ENCODE peak calls at places on chromosomes 11 and 22, in four cellular contexts. M, Z, O and F are unnamed samples.
A peak's percentile ranks its signal among the peaks of the same experiment; 100 is the strongest.

GRCh38 chr11:29343465-29344333 is 673.1 kb downstream of the KCNA4 start:
- DNase-seq in O (no peak), Z (peak; percentile 60), M (peak; percentile 28), F (peak; percentile 54)

GRCh38 chr11:116853461-116854073 is 16.1 kb upstream of the APOA1 start:
- DNase-seq in Z (no peak), M (no peak), O (peak; percentile 90), F (no peak)

GRCh38 chr11:32435947-32436750 is 810 bp upstream of the WT1 start:
- DNase-seq in M (no peak), Z (no peak), O (no peak), F (no peak)

GRCh38 chr11:76801205-76801604 is 18.0 kb downstream of the TSKU start:
- DNase-seq in M (no peak), O (no peak), Z (no peak), F (no peak)

GRCh38 chr11:20089796-20090653 is 70.2 kb downstream of the DBX1 start:
- DNase-seq in M (peak; percentile 32), O (no peak), Z (no peak), F (peak; percentile 67)

GRCh38 chr22:26949193-26949592 is 291.8 kb downstream of the MIAT start:
- DNase-seq in M (no peak), O (no peak), Z (no peak), F (no peak)

GRCh38 chr11:63871962-63872832 is 33.3 kb downstream of the MARK2 start:
- DNase-seq in Z (peak; percentile 79), O (peak; percentile 77), M (peak; percentile 96), F (peak; percentile 85)

GRCh38 chr11:77823775-77824174 is 2.8 kb downstream of the AAMDC start:
- DNase-seq in O (no peak), M (peak; percentile 12), Z (no peak), F (no peak)

GRCh38 chr11:40384991-40385390 is 1074.5 kb downstream of the LRRC4C start:
- DNase-seq in M (no peak), O (no peak), Z (no peak), F (no peak)

GRCh38 chr11:12420706-12421105 is 43.3 kb downstream of the PARVA start:
- DNase-seq in M (no peak), Z (no peak), O (no peak), F (no peak)

GRCh38 chr11:2134022-2135010 is 4.9 kb downstream of the IGF2 start:
- DNase-seq in Z (no peak), O (no peak), M (no peak), F (no peak)

GRCh38 chr11:12165237-12165875 is 55.0 kb downstream of the MICAL2 start:
- DNase-seq in O (no peak), M (no peak), Z (no peak), F (no peak)

GRCh38 chr22:39554170-39554569 is 16.4 kb upstream of the CACNA1I start:
- DNase-seq in O (no peak), M (no peak), Z (no peak), F (no peak)

GRCh38 chr11:72301486-72301885 is 57.5 kb upstream of the PHOX2A start:
- DNase-seq in O (no peak), M (no peak), Z (no peak), F (no peak)

GRCh38 chr11:111283945-111284481 is 14.3 kb upstream of the POU2AF3 start:
- DNase-seq in M (no peak), Z (no peak), O (no peak), F (no peak)

GRCh38 chr22:37443086-37443485 is 15.8 kb upstream of the ELFN2 start:
- DNase-seq in O (no peak), Z (no peak), M (no peak), F (no peak)

GRCh38 chr11:134270250-134270714 is 5.9 kb upstream of the GLB1L3 start:
- DNase-seq in Z (peak; percentile 28), M (peak; percentile 21), O (no peak), F (no peak)

GRCh38 chr22:49101873-49102272 is 725.8 kb downstream of the BRD1 start:
- DNase-seq in O (no peak), M (no peak), Z (no peak), F (no peak)

GRCh38 chr11:78210000-78210608 is 21.4 kb downstream of the USP35 start:
- DNase-seq in M (no peak), O (no peak), Z (no peak), F (no peak)

GRCh38 chr11:128802358-128802981 is 64.6 kb downstream of the KCNJ1 start:
- DNase-seq in M (no peak), O (no peak), Z (peak; percentile 64), F (no peak)

GRCh38 chr11:2367266-2368160 is 9.6 kb upstream of the CD81 start:
- DNase-seq in Z (no peak), M (no peak), O (no peak), F (no peak)

GRCh38 chr22:46742576-46743221 is 4.6 kb upstream of the CERK start:
- DNase-seq in Z (no peak), M (no peak), O (no peak), F (no peak)

GRCh38 chr11:15805726-15806125 is 550.6 kb downstream of the SOX6 start:
- DNase-seq in O (no peak), Z (no peak), M (no peak), F (no peak)

GRCh38 chr22:27468712-27469111 is 332.8 kb downstream of the MN1 start:
- DNase-seq in Z (no peak), O (no peak), M (no peak), F (no peak)

GRCh38 chr11:109728056-109728455 is 306.1 kb downstream of the C11orf87 start:
- DNase-seq in Z (no peak), M (peak; percentile 28), O (no peak), F (no peak)

GRCh38 chr11:128575956-128576340 is 11.4 kb downstream of the ETS1 start:
- DNase-seq in Z (no peak), O (no peak), M (no peak), F (no peak)

GRCh38 chr11:103907548-103908455 is 128.6 kb upstream of the DDI1 start:
- DNase-seq in M (no peak), O (no peak), Z (no peak), F (no peak)

GRCh38 chr11:69233761-69234136 is 60.2 kb upstream of the MYEOV start:
- DNase-seq in O (no peak), M (no peak), Z (no peak), F (no peak)

GRCh38 chr11:86360775-86361395 is 13.8 kb upstream of the CCDC81 start:
- DNase-seq in O (no peak), Z (peak; percentile 16), M (peak; percentile 6), F (peak; percentile 13)

GRCh38 chr11:103016031-103016430 is 60.5 kb upstream of the MMP13 start:
- DNase-seq in O (no peak), M (no peak), Z (no peak), F (no peak)

GRCh38 chr22:33076368-33076767 is 18.2 kb upstream of the SYN3 start:
- DNase-seq in Z (no peak), M (no peak), O (no peak), F (no peak)

GRCh38 chr11:2233693-2234455 is 36.5 kb downstream of the ASCL2 start:
- DNase-seq in Z (no peak), M (no peak), O (no peak), F (no peak)

GRCh38 chr22:50059185-50059880 is 1.2 kb upstream of the TTLL8 start:
- DNase-seq in Z (peak; percentile 54), M (peak; percentile 24), O (no peak), F (peak; percentile 47)

GRCh38 chr22:37196539-37197450 is 8.7 kb upstream of the C1QTNF6 start:
- DNase-seq in Z (no peak), O (no peak), M (peak; percentile 83), F (no peak)

GRCh38 chr22:42743501-42743991 is 22.9 kb upstream of the A4GALT start:
- DNase-seq in Z (no peak), M (peak; percentile 83), O (no peak), F (no peak)

GRCh38 chr11:2531277-2531986 is 86.6 kb downstream of the KCNQ1 start:
- DNase-seq in Z (peak; percentile 76), M (peak; percentile 32), O (no peak), F (peak; percentile 80)

GRCh38 chr11:2927851-2928604 is 1.2 kb downstream of the PHLDA2 start:
- DNase-seq in Z (no peak), O (no peak), M (no peak), F (peak; percentile 48)

GRCh38 chr11:27718853-27719574 is 18.8 kb upstream of the BDNF start:
- DNase-seq in M (no peak), Z (peak; percentile 42), O (no peak), F (no peak)

GRCh38 chr11:113584371-113584770 is 109.2 kb upstream of the DRD2 start:
- DNase-seq in M (no peak), O (no peak), Z (no peak), F (no peak)

GRCh38 chr11:88508808-88509581 is 171.5 kb upstream of the CTSC start:
- DNase-seq in O (no peak), Z (no peak), M (no peak), F (no peak)

GRCh38 chr11:88507771-88508557 is 170.4 kb upstream of the CTSC start:
- DNase-seq in Z (no peak), O (no peak), M (no peak), F (no peak)

DNA sequence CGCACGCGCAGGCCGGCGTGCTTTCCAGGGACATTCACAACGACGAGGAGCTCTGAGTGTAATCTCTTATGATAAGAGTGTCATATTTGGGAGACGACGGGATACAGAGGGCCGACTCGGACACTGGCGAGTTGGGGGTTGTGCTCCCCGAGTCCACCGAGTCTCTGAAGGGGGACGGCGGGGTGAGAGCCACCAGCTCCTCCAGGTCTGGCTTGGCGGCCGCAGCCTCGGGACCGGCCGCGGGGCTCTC is 170.9 kb upstream of the CTSC start:
- DNase-seq in Z (no peak), M (no peak), O (no peak), F (no peak)
- TF ChIP-seq TARDBP in Z (no peak), M (no peak), O (no peak), F (no peak)

GRCh38 chr11:118415739-118416068 is 14.3 kb downstream of the ATP5MG start:
- DNase-seq in Z (peak; percentile 8), O (no peak), M (no peak), F (peak; percentile 47)

GRCh38 chr11:118410055-118410745 is 8.8 kb downstream of the ATP5MG start:
- DNase-seq in M (no peak), Z (no peak), O (peak; percentile 20), F (no peak)

GRCh38 chr11:118415051-118415738 is 13.8 kb downstream of the ATP5MG start:
- DNase-seq in Z (no peak), O (no peak), M (no peak), F (peak; percentile 51)

GRCh38 chr11:118412921-118413320 is 11.5 kb downstream of the ATP5MG start:
- DNase-seq in O (no peak), Z (no peak), M (no peak), F (no peak)

GRCh38 chr11:118411523-118411922 is 10.1 kb downstream of the ATP5MG start:
- DNase-seq in O (no peak), M (peak; percentile 21), Z (no peak), F (no peak)
- TF ChIP-seq TARDBP in O (no peak), M (no peak), Z (no peak), F (no peak)

GRCh38 chr22:29157759-29158535 is 47.7 kb upstream of the EMID1 start:
- DNase-seq in M (peak; percentile 24), Z (no peak), O (no peak), F (peak; percentile 22)
- TF ChIP-seq TARDBP in M (no peak), Z (no peak), O (no peak), F (no peak)

GRCh38 chr11:66309475-66309874 is 7.4 kb downstream of the CD248 start:
- DNase-seq in M (no peak), Z (no peak), O (no peak), F (peak; percentile 57)
- TF ChIP-seq TARDBP in M (no peak), Z (no peak), O (no peak), F (no peak)